ENCODE peak calls at places on chromosomes 7 and 10, in ten cellular contexts. Y is uterus, M is body of pancreas, A is esophagus squamous epithelium, T is H1, E is upper lobe of left lung, L is A549, Z is HepG2, J is ovary, C is Peyer's patch. K is an unnamed sample. For H3K4me1, the result is how much of the 10 kb centered on the place peaks cover.

GRCh38 chr7:131057524-131058065 is 270.1 kb upstream of the MKLN1 start:
- DNase-seq in Y (no peak), M (no peak), A (no peak), T (no peak), E (peak), L (no peak), Z (peak), J (no peak), C (no peak), K (no peak)

GRCh38 chr7:149126662-149127321 is 668 bp upstream of the ZNF425 start:
- DNase-seq in Y (no peak), M (peak), A (no peak), T (peak), E (peak), L (peak), Z (no peak), J (peak), C (peak), K (no peak)

GRCh38 chr7:95871078-95871848 is 98.9 kb downstream of the DYNC1I1 start:
- DNase-seq in Y (no peak), M (peak), A (no peak), T (peak), E (no peak), L (peak), Z (peak), J (peak), C (no peak), K (no peak)

GRCh38 chr10:67912330-67912946 is 28.0 kb downstream of the SIRT1 start:
- DNase-seq in Y (no peak), M (no peak), A (no peak), T (no peak), E (no peak), L (no peak), Z (no peak), J (no peak), C (no peak), K (no peak)

GRCh38 chr10:101767600-101767945 is 8.3 kb downstream of the FGF8 start:
- DNase-seq in Y (no peak), M (no peak), A (no peak), T (no peak), E (no peak), L (no peak), Z (no peak), J (no peak), C (no peak), K (no peak)

GRCh38 chr10:30996481-30996980 is 35.1 kb downstream of the ZNF438 start:
- DNase-seq in Y (no peak), M (no peak), A (no peak), T (no peak), E (no peak), L (no peak), Z (no peak), J (no peak), C (no peak), K (no peak)

GRCh38 chr7:131605280-131605878 is 49.0 kb upstream of the PODXL start:
- DNase-seq in Y (no peak), M (no peak), A (no peak), T (peak), E (no peak), L (no peak), Z (no peak), J (peak), C (no peak), K (no peak)

GRCh38 chr10:13354783-13355182 is 6.7 kb upstream of the SEPHS1 start:
- DNase-seq in Y (no peak), M (no peak), A (no peak), T (no peak), E (no peak), L (no peak), Z (no peak), J (no peak), C (no peak), K (no peak)

GRCh38 chr10:80460399-80461207 is 6.5 kb downstream of the TSPAN14 start:
- DNase-seq in Y (peak), M (peak), A (no peak), T (peak), E (peak), L (no peak), Z (peak), J (peak), C (no peak), K (peak)

DNA sequence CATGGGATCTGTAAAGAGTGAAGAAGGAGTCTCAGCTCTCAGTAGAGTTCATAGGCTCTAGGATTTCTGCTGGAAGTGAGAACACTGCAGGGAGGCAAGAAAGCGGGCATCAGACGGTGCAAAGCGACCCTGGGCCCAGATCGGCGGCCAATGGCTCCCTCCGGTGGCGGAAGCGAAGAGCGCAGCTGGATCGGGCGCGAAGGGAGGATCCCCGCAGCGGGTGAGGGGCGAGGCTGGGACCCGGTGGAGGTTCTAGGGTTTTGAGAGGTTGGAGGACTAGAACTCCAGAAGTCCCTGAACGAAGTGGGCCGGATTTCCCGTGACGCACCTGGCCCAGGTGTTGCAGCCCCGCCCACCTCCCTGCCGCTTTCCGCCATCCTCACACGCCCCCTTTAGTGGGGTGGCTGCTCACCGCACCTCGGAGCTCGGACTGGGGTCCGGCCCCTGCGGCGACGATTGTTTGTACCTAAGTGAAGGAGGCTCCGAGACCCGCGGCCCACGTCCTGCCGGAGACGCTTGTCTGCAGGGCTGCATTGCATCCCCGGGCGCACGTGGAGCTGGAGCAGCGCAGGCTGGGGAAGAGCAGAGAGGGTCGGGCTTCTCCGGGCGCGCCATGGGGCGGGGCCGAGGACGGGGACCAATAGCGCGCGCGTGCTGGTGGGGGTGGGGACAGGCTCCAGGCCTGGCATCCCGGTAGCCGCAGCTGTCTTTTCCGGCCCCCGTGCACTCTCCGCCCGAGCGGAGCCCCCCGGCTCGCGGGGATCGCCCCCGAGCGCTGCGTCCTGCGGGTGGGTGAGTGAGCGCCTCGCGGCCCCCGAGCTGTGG is at the start of gene SLC12A9:
- DNase-seq in Y (peak), M (peak), A (peak), T (peak), E (peak), L (peak), Z (peak), J (peak), C (peak), K (peak)
- TF ChIP-seq POLR2A in Y (peak), M (no peak), A (no peak), T (peak), E (no peak), L (peak), Z (no peak), J (no peak), C (peak), K (no peak)

GRCh38 chr10:91271886-91272285 is 51.4 kb downstream of the PCGF5 start:
- DNase-seq in Y (no peak), M (no peak), A (no peak), T (no peak), E (no peak), L (no peak), Z (no peak), J (no peak), C (no peak), K (no peak)
- H3K27ac ChIP-seq in Y (no peak), M (no peak), A (no peak), T (no peak), E (no peak), L (no peak), Z (no peak), J (no peak), C (no peak), K (no peak)

GRCh38 chr10:104325436-104326430 is 12.5 kb downstream of the ITPRIP start:
- DNase-seq in Y (no peak), M (no peak), A (no peak), T (no peak), E (peak), L (no peak), Z (no peak), J (no peak), C (no peak), K (no peak)
- H3K4me1 ChIP-seq in Y (under half), M (half or more), A (half or more), T (under half), E (half or more), L (half or more), Z (under half), J (under half), C (under half), K (under half)

GRCh38 chr10:117448840-117449239 is 73.6 kb upstream of the PDZD8 start:
- DNase-seq in Y (no peak), M (peak), A (no peak), T (no peak), E (no peak), L (no peak), Z (no peak), J (no peak), C (no peak), K (no peak)

GRCh38 chr10:117454502-117454901 is 79.3 kb upstream of the PDZD8 start:
- DNase-seq in Y (no peak), M (no peak), A (no peak), T (no peak), E (no peak), L (no peak), Z (no peak), J (no peak), C (no peak), K (no peak)

GRCh38 chr10:117449636-117450035 is 74.4 kb upstream of the PDZD8 start:
- DNase-seq in Y (no peak), M (peak), A (no peak), T (peak), E (no peak), L (no peak), Z (no peak), J (no peak), C (no peak), K (no peak)

GRCh38 chr10:117455346-117455745 is 80.1 kb upstream of the PDZD8 start:
- DNase-seq in Y (no peak), M (no peak), A (no peak), T (no peak), E (no peak), L (no peak), Z (no peak), J (no peak), C (no peak), K (no peak)

DNA sequence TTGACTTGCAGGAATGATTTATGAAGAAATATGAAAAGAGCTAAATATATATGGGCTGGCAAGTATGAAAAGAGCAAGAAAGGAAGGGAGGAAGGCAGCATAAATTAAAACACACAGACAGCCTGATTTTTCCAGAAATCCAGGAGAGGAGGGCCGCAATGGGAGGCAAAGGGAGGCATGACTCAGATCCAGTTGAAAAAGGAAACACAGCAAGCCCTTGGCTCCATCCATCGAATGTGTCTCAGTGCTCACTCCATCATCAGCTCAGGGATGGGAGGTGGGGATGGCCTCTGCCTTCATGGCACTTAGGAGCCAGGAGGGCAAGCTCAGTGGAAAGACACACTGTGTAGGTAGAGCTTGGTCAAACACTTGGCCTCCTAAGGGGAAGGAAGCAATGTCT is 75.7 kb upstream of the PDZD8 start:
- DNase-seq in Y (peak), M (no peak), A (no peak), T (no peak), E (no peak), L (no peak), Z (no peak), J (no peak), C (no peak), K (no peak)
- TF ChIP-seq POLR2A in Y (no peak), M (no peak), A (no peak), T (no peak), E (no peak), L (no peak), Z (no peak), J (no peak), C (no peak), K (no peak)